ENCODE peak calls at places on chromosomes 11 and 22, in seven cellular contexts. Z is neuronal stem cell; O is SW 1271; W is mucosa of descending colon; L is SHP77; V is T-cell; Q is stimulated activated CD4-positive, alpha-beta T cell treated with anti-CD3 and anti-CD28 coated beads, Interleukin-15, amount 100 ng/mL, for 1 hour. C is an unnamed sample.

GRCh38 chr11:12017243-12017678 is 8.8 kb upstream of the DKK3 start:
- DNase-seq in Z (no peak), O (no peak), W (no peak), V (no peak), Q (no peak), L (no peak), C (no peak)

GRCh38 chr11:75781831-75782230 is 13.3 kb downstream of the DGAT2 start:
- DNase-seq in W (no peak), L (no peak), O (no peak), Z (no peak), Q (no peak), V (no peak), C (no peak)

GRCh38 chr22:45290410-45290936 is 5.7 kb downstream of the UPK3A start:
- DNase-seq in V (no peak), L (peak), W (peak), Z (no peak), O (no peak), Q (no peak), C (no peak)

GRCh38 chr22:48382197-48382596 is 1445.5 kb downstream of the BRD1 start:
- DNase-seq in L (no peak), Z (no peak), V (no peak), Q (no peak), O (no peak), W (no peak), C (no peak)

GRCh38 chr22:16601437-16602223 is 9.0 kb upstream of the CCT8L2 start:
- DNase-seq in Q (no peak), O (no peak), V (no peak), Z (no peak), W (no peak), L (no peak), C (peak)

GRCh38 chr11:125155100-125155444 is 9.5 kb upstream of the PKNOX2 start:
- DNase-seq in L (no peak), Z (no peak), V (no peak), O (no peak), Q (no peak), W (no peak), C (no peak)

GRCh38 chr11:79396001-79396400 is 44.8 kb downstream of the TENM4 start:
- DNase-seq in Q (no peak), W (no peak), V (no peak), O (no peak), Z (no peak), L (no peak), C (no peak)

GRCh38 chr22:31947296-31947695 is 3.0 kb downstream of the YWHAH start:
- DNase-seq in V (no peak), W (peak), L (no peak), Q (no peak), Z (no peak), O (peak), C (peak)

GRCh38 chr11:67438121-67438902 is 830 bp upstream of the PTPRCAP start:
- DNase-seq in Q (peak), V (peak), Z (no peak), W (no peak), O (no peak), L (no peak), C (peak)

GRCh38 chr11:122259149-122259821 is 143.3 kb upstream of the BLID start:
- DNase-seq in V (no peak), Q (no peak), O (no peak), Z (no peak), W (no peak), L (no peak), C (no peak)

GRCh38 chr11:9821008-9821752 is 157.3 kb downstream of the SWAP70 start:
- DNase-seq in V (no peak), W (no peak), Z (no peak), L (no peak), O (no peak), Q (no peak), C (no peak)

GRCh38 chr11:111707039-111707690 is 59.0 kb downstream of the PPP2R1B start:
- DNase-seq in Z (no peak), L (no peak), Q (no peak), O (no peak), V (no peak), W (peak), C (no peak)

GRCh38 chr11:3123761-3124733 is 41.1 kb downstream of the OSBPL5 start:
- DNase-seq in V (no peak), L (no peak), Z (no peak), W (peak), O (peak), Q (no peak), C (no peak)

GRCh38 chr11:116648229-116649174 is 124.3 kb downstream of the BUD13 start:
- DNase-seq in Z (no peak), V (no peak), Q (no peak), L (no peak), O (no peak), W (no peak), C (no peak)

GRCh38 chr11:116371146-116371545 is 401.6 kb downstream of the BUD13 start:
- DNase-seq in W (no peak), V (no peak), Z (no peak), Q (no peak), L (no peak), O (no peak), C (no peak)

GRCh38 chr22:43006016-43006505 is 8.9 kb downstream of the PACSIN2 start:
- DNase-seq in V (no peak), W (no peak), Q (no peak), O (no peak), L (no peak), Z (no peak), C (no peak)

GRCh38 chr22:30591191-30591587 is 521 bp downstream of the PES1 start:
- DNase-seq in Q (no peak), V (no peak), L (no peak), O (no peak), Z (no peak), W (no peak), C (peak)

GRCh38 chr11:2202071-2202899 is 30.7 kb upstream of the TH start:
- DNase-seq in O (no peak), Q (no peak), L (no peak), Z (no peak), V (no peak), W (peak), C (no peak)

GRCh38 chr11:111602865-111603632 is 800 bp downstream of the SIK2 start:
- DNase-seq in O (peak), W (peak), V (no peak), Q (peak), Z (peak), L (peak), C (peak)

GRCh38 chr11:27312110-27312509 is 50.9 kb downstream of the CCDC34 start:
- DNase-seq in W (no peak), Z (no peak), V (no peak), Q (no peak), O (no peak), L (no peak), C (no peak)

GRCh38 chr11:92480519-92480918 is 255.9 kb downstream of the FAT3 start:
- DNase-seq in W (no peak), V (no peak), Q (no peak), Z (no peak), L (no peak), O (no peak), C (no peak)

GRCh38 chr11:64448599-64449380 is 89.8 kb downstream of the RPS6KA4 start:
- DNase-seq in O (peak), Q (peak), V (peak), W (peak), L (peak), Z (peak), C (peak)

GRCh38 chr11:121838571-121838970 is 277.4 kb downstream of the BLID start:
- DNase-seq in Q (no peak), W (no peak), V (no peak), L (no peak), Z (no peak), O (no peak), C (no peak)

GRCh38 chr11:95835351-95835750 is 45.1 kb downstream of the CEP57 start:
- DNase-seq in Z (no peak), L (no peak), O (no peak), V (no peak), W (no peak), Q (no peak), C (no peak)

GRCh38 chr11:110011595-110011994 is 81.6 kb upstream of the ZC3H12C start:
- DNase-seq in Z (no peak), V (no peak), L (no peak), W (no peak), O (no peak), Q (no peak), C (no peak)

GRCh38 chr11:60866911-60867870 is at the start of gene ZP1:
- DNase-seq in W (no peak), Z (no peak), Q (no peak), L (peak), V (no peak), O (no peak), C (no peak)

GRCh38 chr11:110029714-110030113 is 63.5 kb upstream of the ZC3H12C start:
- DNase-seq in V (no peak), O (no peak), W (no peak), Q (no peak), L (no peak), Z (no peak), C (no peak)

GRCh38 chr11:31958086-31958735 is 132.7 kb upstream of the RCN1 start:
- DNase-seq in V (peak), W (peak), L (peak), O (peak), Q (peak), Z (peak), C (peak)

GRCh38 chr11:34825315-34825669 is 90.9 kb downstream of the APIP start:
- DNase-seq in Z (no peak), W (no peak), Q (no peak), V (no peak), O (no peak), L (no peak), C (no peak)

GRCh38 chr11:27239305-27239942 is 123.6 kb downstream of the CCDC34 start:
- DNase-seq in Q (no peak), O (no peak), Z (no peak), L (peak), W (no peak), V (no peak), C (no peak)

GRCh38 chr22:23704829-23705228 is 14.0 kb downstream of the RGL4 start:
- DNase-seq in L (no peak), Z (no peak), O (no peak), V (no peak), W (no peak), Q (no peak), C (no peak)

GRCh38 chr11:86608251-86608799 is 64.1 kb downstream of the ME3 start:
- DNase-seq in L (peak), Z (no peak), O (peak), Q (no peak), V (no peak), W (peak), C (peak)

GRCh38 chr22:19785461-19786263 is 25.1 kb downstream of the TBX1 start:
- DNase-seq in Z (no peak), L (no peak), V (no peak), W (no peak), Q (no peak), O (no peak), C (no peak)

GRCh38 chr11:44774131-44774530 is 47.4 kb downstream of the TSPAN18 start:
- DNase-seq in Q (no peak), L (no peak), V (no peak), O (no peak), Z (no peak), W (peak), C (no peak)

GRCh38 chr22:23233746-23234408 is 53.6 kb downstream of the BCR start:
- DNase-seq in W (no peak), Q (no peak), O (no peak), Z (no peak), L (no peak), V (no peak), C (peak)